ENCODE peak calls at places on chromosomes 5 and 9, in four cellular contexts. S is transverse colon, O is HepG2, R is stomach. N is an unnamed sample.

GRCh38 chr9:16175461-16175860 is 622.6 kb downstream of the CCDC171 start:
- DNase-seq in S (no peak), O (no peak), R (no peak), N (no peak)

GRCh38 chr9:70488098-70488792 is 73.8 kb upstream of the KLF9 start:
- DNase-seq in S (no peak), O (no peak), R (no peak), N (no peak)

GRCh38 chr5:107378218-107378899 is 292.4 kb downstream of the EFNA5 start:
- DNase-seq in S (no peak), O (peak), R (no peak), N (no peak)

GRCh38 chr5:92268343-92268742 is 885.2 kb upstream of the ARRDC3 start:
- DNase-seq in S (no peak), O (no peak), R (no peak), N (no peak)

GRCh38 chr5:85952680-85953079 is 665.1 kb upstream of the COX7C start:
- DNase-seq in S (no peak), O (no peak), R (no peak), N (no peak)

GRCh38 chr9:34400275-34400674 is 23.6 kb upstream of the MYORG start:
- DNase-seq in S (no peak), O (no peak), R (no peak), N (no peak)

GRCh38 chr5:76785493-76785892 is 33.3 kb upstream of the F2RL1 start:
- DNase-seq in S (peak), O (peak), R (no peak), N (no peak)

GRCh38 chr5:61397238-61397637 is 65.2 kb downstream of the ZSWIM6 start:
- DNase-seq in S (no peak), O (no peak), R (no peak), N (no peak)

GRCh38 chr9:78663367-78663766 is 366.4 kb downstream of the PSAT1 start:
- DNase-seq in S (no peak), O (no peak), R (no peak), N (no peak)

GRCh38 chr5:138466900-138467710 is 1.8 kb downstream of the EGR1 start:
- DNase-seq in S (peak), O (no peak), R (peak), N (no peak)

GRCh38 chr5:138467711-138468132 is 2.4 kb downstream of the EGR1 start:
- DNase-seq in S (peak), O (no peak), R (peak), N (no peak)

GRCh38 chr5:138468966-138469539 is 3.8 kb downstream of the EGR1 start:
- DNase-seq in S (no peak), O (no peak), R (peak), N (no peak)

GRCh38 chr5:138469540-138470321 is 4.5 kb downstream of the EGR1 start:
- DNase-seq in S (peak), O (no peak), R (peak), N (no peak)

GRCh38 chr5:138468133-138468965 is 3.1 kb downstream of the EGR1 start:
- DNase-seq in S (no peak), O (no peak), R (no peak), N (no peak)
- TF ChIP-seq POLR2A in S (peak), O (no peak), R (no peak), N (no peak)

GRCh38 chr5:81301221-81302015 is at the start of gene ZCCHC9:
- DNase-seq in S (peak), O (peak), R (peak), N (peak)
- TF ChIP-seq POLR2AphosphoS5 in S (peak), O (peak), R (peak), N (peak)

DNA sequence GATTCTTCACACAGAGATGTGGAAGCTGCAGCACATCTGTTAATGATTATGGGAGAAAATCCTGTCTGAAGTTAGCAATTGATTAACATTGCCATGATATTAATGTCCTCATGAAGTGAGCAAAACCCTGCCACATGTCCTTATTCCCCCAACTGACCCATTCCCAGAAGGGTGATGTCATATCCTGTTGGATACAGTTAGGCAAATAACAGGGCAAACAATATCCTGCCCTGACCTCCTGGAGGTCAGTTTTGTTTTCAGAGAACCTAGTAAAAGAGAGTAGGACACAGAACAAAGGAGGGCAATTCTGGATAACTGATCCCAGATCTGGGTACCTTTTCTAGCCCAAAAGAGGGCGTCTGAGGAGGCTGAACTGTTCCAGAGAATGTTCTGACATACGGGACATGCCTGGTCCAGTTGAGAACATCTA is 11.0 kb downstream of the ABLIM3 start:
- DNase-seq in S (no peak), O (peak), R (no peak), N (no peak)
- TF ChIP-seq POLR2A in S (no peak), O (no peak), R (no peak), N (no peak)

GRCh38 chr5:140710899-140711552 is 10.8 kb downstream of the ZMAT2 start:
- DNase-seq in S (peak), O (peak), R (peak), N (peak)
- TF ChIP-seq POLR2AphosphoS5 in S (peak), O (peak), R (peak), N (peak)

DNA sequence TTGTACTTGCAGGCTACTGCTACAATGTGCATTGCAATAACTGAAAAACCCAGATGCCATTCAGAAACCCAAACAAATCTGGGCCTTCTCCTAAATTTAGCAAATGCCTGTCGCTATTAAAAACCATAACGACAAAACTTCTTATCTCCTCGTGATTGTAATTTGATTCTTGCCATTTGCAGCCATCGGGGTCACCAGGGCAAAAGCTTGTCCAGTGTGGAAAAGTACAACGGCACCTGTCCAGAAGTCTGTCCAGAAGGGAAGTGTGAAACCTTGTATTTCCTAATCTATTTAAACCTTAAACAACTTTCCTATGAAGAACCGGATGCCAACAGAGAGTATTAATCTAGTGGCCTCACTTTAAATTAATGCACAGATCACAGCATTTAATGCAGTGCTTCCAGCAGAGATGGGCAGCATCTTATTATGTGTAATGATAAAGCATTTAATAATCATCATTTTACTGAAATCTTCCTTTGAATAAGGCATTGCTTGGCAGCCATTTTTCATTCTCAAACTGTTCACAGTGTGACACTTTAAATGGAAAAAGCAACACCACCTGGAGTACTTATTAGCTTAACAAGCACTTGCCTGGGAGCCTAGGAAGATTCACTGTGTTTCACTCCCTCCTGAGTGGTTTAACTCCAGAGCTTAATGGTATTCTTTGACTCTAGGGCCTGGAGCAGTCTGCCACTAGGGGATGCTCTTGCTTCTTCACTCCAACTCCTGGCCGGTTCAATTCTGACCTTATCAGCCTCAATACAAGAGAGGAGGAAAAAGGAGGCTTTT is 4.9 kb upstream of the C7 start:
- DNase-seq in S (peak), O (peak), R (peak), N (peak)
- TF ChIP-seq POLR2A in S (no peak), O (no peak), R (no peak), N (no peak)

GRCh38 chr9:7071916-7072315 is 314.1 kb downstream of the KDM4C start:
- DNase-seq in S (no peak), O (no peak), R (no peak), N (no peak)

DNA sequence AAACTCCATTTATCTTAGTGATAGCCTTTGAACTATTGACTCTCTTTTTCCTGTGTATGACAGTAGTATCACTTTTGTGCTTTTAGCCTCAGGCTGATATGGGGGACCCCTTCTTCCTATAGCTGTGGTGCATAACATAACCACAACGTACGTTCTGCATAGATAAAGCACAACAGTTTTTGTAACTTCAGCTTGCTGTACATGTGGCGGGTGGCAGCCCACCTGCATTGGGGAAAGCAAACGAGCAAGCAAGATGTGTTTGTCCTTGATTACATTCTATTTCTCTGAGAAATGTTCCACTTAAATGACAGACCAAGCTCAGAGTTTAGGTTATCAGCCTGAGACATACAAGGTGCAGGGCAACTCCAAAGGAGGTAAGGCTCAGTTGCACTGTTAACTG is 309.4 kb downstream of the KDM4C start:
- DNase-seq in S (no peak), O (no peak), R (no peak), N (no peak)
- TF ChIP-seq POLR2AphosphoS5 in S (no peak), O (no peak), R (no peak), N (no peak)

N was measured in prostate gland.